ENCODE peak calls at places on chromosomes 13 and 19, in eight cellular contexts. P, O, M, Q, S, F, N and R are unnamed samples.

GRCh38 chr13:79401259-79402071 is 4.6 kb downstream of the RBM26 start:
- DNase-seq in P (no peak), O (no peak), M (no peak), Q (no peak), S (no peak), F (no peak), N (no peak), R (no peak)

GRCh38 chr19:16161848-16162247 is 11.5 kb downstream of the CIB3 start:
- DNase-seq in P (no peak), O (no peak), M (no peak), Q (no peak), S (no peak), F (peak; percentile 65), N (no peak), R (no peak)

GRCh38 chr13:33536639-33537425 is 251.3 kb upstream of the STARD13 start:
- DNase-seq in P (no peak), O (no peak), M (no peak), Q (no peak), S (no peak), F (peak; percentile 10), N (no peak), R (no peak)

GRCh38 chr19:40613669-40614594 is 12.8 kb downstream of the LTBP4 start:
- DNase-seq in P (peak; percentile 80), O (peak; percentile 57), M (peak; percentile 91), Q (no peak), S (peak; percentile 83), F (peak; percentile 92), N (peak; percentile 83), R (peak; percentile 95)

GRCh38 chr19:524062-524674 is 7.4 kb upstream of the CDC34 start:
- DNase-seq in P (no peak), O (no peak), M (peak; percentile 73), Q (no peak), S (no peak), F (no peak), N (no peak), R (peak; percentile 67)

GRCh38 chr19:14786421-14786851 is 8.1 kb upstream of the ADGRE2 start:
- DNase-seq in P (peak; percentile 72), O (no peak), M (peak; percentile 87), Q (peak; percentile 83), S (no peak), F (no peak), N (no peak), R (no peak)

GRCh38 chr19:29545866-29546582 is 20.2 kb downstream of the VSTM2B start:
- DNase-seq in P (no peak), O (no peak), M (no peak), Q (no peak), S (no peak), F (no peak), N (no peak), R (peak; percentile 11)

GRCh38 chr19:18735324-18735723 is 51.8 kb downstream of the CRTC1 start:
- DNase-seq in P (no peak), O (no peak), M (no peak), Q (no peak), S (no peak), F (no peak), N (no peak), R (no peak)

GRCh38 chr13:47459512-47459911 is 541.6 kb downstream of the SUCLA2 start:
- DNase-seq in P (no peak), O (no peak), M (no peak), Q (no peak), S (no peak), F (no peak), N (no peak), R (no peak)

GRCh38 chr13:80497978-80498377 is 157.1 kb upstream of the SPRY2 start:
- DNase-seq in P (no peak), O (no peak), M (no peak), Q (no peak), S (no peak), F (no peak), N (no peak), R (no peak)

GRCh38 chr19:48631254-48631653 is 5.9 kb downstream of the DBP start:
- DNase-seq in P (no peak), O (no peak), M (no peak), Q (no peak), S (no peak), F (no peak), N (peak; percentile 40), R (peak; percentile 64)

GRCh38 chr19:16340092-16340491 is 15.5 kb downstream of the KLF2 start:
- DNase-seq in P (no peak), O (no peak), M (no peak), Q (no peak), S (no peak), F (peak; percentile 39), N (peak; percentile 71), R (no peak)

GRCh38 chr13:40130871-40131636 is 475.6 kb downstream of the COG6 start:
- DNase-seq in P (no peak), O (no peak), M (no peak), Q (no peak), S (no peak), F (peak; percentile 70), N (no peak), R (no peak)

GRCh38 chr13:76049397-76049746 is 413.2 kb downstream of the LMO7 start:
- DNase-seq in P (no peak), O (no peak), M (no peak), Q (no peak), S (no peak), F (no peak), N (no peak), R (no peak)
- H3K4me1 ChIP-seq in P (no peaks in the 10 kb centered on the region), O (no peaks in the 10 kb centered on the region), M (no peaks in the 10 kb centered on the region), Q (no peaks in the 10 kb centered on the region), S (no peaks in the 10 kb centered on the region), F (no peaks in the 10 kb centered on the region), N (no peaks in the 10 kb centered on the region), R (no peaks in the 10 kb centered on the region)

GRCh38 chr13:29125145-29125933 is 305.2 kb downstream of the MTUS2 start:
- DNase-seq in P (no peak), O (no peak), M (no peak), Q (no peak), S (no peak), F (no peak), N (no peak), R (no peak)

GRCh38 chr13:29131159-29131558 is 311.0 kb downstream of the MTUS2 start:
- DNase-seq in P (no peak), O (no peak), M (no peak), Q (no peak), S (no peak), F (no peak), N (no peak), R (no peak)

GRCh38 chr13:29129616-29130015 is 309.5 kb downstream of the MTUS2 start:
- DNase-seq in P (no peak), O (no peak), M (no peak), Q (no peak), S (no peak), F (no peak), N (no peak), R (no peak)

DNA sequence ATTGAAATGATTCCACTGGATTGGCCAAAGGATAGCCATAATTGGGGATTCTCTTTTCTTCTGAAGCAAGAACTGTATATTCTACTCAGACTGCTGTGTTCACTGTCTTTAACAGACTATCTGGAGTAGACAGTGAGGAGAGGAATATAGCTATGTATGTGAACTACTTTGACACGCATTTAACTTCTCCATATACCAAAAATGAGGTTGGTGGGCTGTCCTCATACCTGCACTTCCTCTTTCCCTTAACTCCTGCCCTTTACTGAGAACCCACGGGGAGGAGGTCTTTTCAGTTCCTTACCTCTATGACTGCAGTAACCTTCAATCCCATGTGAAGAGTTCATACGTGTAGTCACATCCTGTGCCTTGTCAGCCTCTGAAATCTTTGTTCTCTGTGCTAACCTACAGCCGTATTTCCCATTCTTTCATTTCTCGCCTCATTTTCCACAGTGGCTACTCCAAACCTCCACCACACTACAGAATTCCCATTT is 305.8 kb downstream of the MTUS2 start:
- DNase-seq in P (no peak), O (peak; percentile 56), M (no peak), Q (no peak), S (no peak), F (no peak), N (no peak), R (no peak)
- TF ChIP-seq EP300 in P (no peak), O (no peak), M (no peak), Q (no peak), S (no peak), F (no peak), N (no peak), R (no peak)

GRCh38 chr19:38655148-38655824 is 7.8 kb downstream of the ACTN4 start:
- DNase-seq in P (no peak), O (no peak), M (no peak), Q (no peak), S (no peak), F (no peak), N (no peak), R (no peak)
- H3K4me3 ChIP-seq in P (no peak overlapping the region), O (peak overlapping the region; percentile 15), M (no peak overlapping the region), Q (no peak overlapping the region), S (no peak overlapping the region), F (peak overlapping the region; percentile 3), N (no peak overlapping the region), R (no peak overlapping the region)

GRCh38 chr13:110403721-110404120 is 96.6 kb downstream of the COL4A2 start:
- DNase-seq in P (no peak), O (no peak), M (no peak), Q (no peak), S (no peak), F (no peak), N (no peak), R (no peak)

GRCh38 chr13:110402301-110403069 is 95.4 kb downstream of the COL4A2 start:
- DNase-seq in P (no peak), O (no peak), M (no peak), Q (no peak), S (no peak), F (no peak), N (no peak), R (no peak)

GRCh38 chr13:110404321-110404720 is 97.2 kb downstream of the COL4A2 start:
- DNase-seq in P (no peak), O (no peak), M (no peak), Q (no peak), S (no peak), F (no peak), N (no peak), R (no peak)

GRCh38 chr13:110400786-110401533 is 93.9 kb downstream of the COL4A2 start:
- DNase-seq in P (no peak), O (no peak), M (no peak), Q (no peak), S (no peak), F (no peak), N (no peak), R (no peak)

GRCh38 chr13:110403315-110403714 is 96.2 kb downstream of the COL4A2 start:
- DNase-seq in P (no peak), O (no peak), M (no peak), Q (no peak), S (no peak), F (no peak), N (no peak), R (no peak)
- H3K4me1 ChIP-seq in P (no peaks in the 10 kb centered on the region), O (no peaks in the 10 kb centered on the region), M (peaks cover 49% of the 10 kb centered on the region), Q (peaks cover 99% of the 10 kb centered on the region), S (peaks cover 3% of the 10 kb centered on the region), F (peaks cover 11% of the 10 kb centered on the region), N (peaks cover 10% of the 10 kb centered on the region), R (no peaks in the 10 kb centered on the region)